ENCODE peak calls at places on chromosome 20, in ten cellular contexts. A is GM12865, U is MM.1S, F is coronary artery, M is fibroblast of mammary gland, Y is Caco-2, W is dorsolateral prefrontal cortex, T is DND-41, V is spleen, E is pancreas. I is an unnamed sample.

GRCh38 chr20:36472656-36473071 is 68.7 kb upstream of the MYL9 start:
- DNase-seq in A (no peak), U (peak), F (no peak), M (no peak), Y (peak), W (no peak), T (no peak), V (peak), E (peak), I (no peak)

GRCh38 chr20:30513050-30513628 is 744.3 kb upstream of the DEFB115 start:
- DNase-seq in A (no peak), U (no peak), F (no peak), M (no peak), Y (no peak), W (no peak), T (no peak), V (no peak), E (no peak), I (peak)

GRCh38 chr20:40188319-40188718 is 500.7 kb downstream of the MAFB start:
- DNase-seq in A (no peak), U (no peak), F (no peak), M (no peak), Y (no peak), W (no peak), T (no peak), V (no peak), E (no peak), I (no peak)

GRCh38 chr20:31861346-31862156 is 8.8 kb downstream of the DUSP15 start:
- DNase-seq in A (peak), U (no peak), F (peak), M (no peak), Y (peak), W (no peak), T (peak), V (peak), E (peak), I (peak)

GRCh38 chr20:34302312-34302722 is 838 bp downstream of the AHCY start:
- DNase-seq in A (peak), U (peak), F (no peak), M (peak), Y (no peak), W (no peak), T (no peak), V (no peak), E (no peak), I (peak)

GRCh38 chr20:63025534-63026331 is 19.0 kb upstream of the BHLHE23 start:
- DNase-seq in A (no peak), U (no peak), F (no peak), M (peak), Y (no peak), W (peak), T (no peak), V (peak), E (no peak), I (peak)

GRCh38 chr20:48717095-48717958 is 110.5 kb downstream of the PREX1 start:
- DNase-seq in A (peak), U (no peak), F (no peak), M (no peak), Y (no peak), W (no peak), T (peak), V (no peak), E (no peak), I (no peak)

GRCh38 chr20:53447271-53447670 is 146.4 kb downstream of the ZNF217 start:
- DNase-seq in A (no peak), U (no peak), F (no peak), M (no peak), Y (no peak), W (no peak), T (no peak), V (no peak), E (no peak), I (no peak)

GRCh38 chr20:47703748-47704147 is 81.5 kb downstream of the SULF2 start:
- DNase-seq in A (no peak), U (no peak), F (no peak), M (peak), Y (no peak), W (no peak), T (no peak), V (no peak), E (no peak), I (peak)

GRCh38 chr20:52191436-52192295 is at the start of gene ZFP64:
- DNase-seq in A (peak), U (peak), F (peak), M (peak), Y (peak), W (peak), T (peak), V (peak), E (peak), I (peak)

GRCh38 chr20:17014217-17014616 is 212.6 kb upstream of the PCSK2 start:
- DNase-seq in A (no peak), U (no peak), F (no peak), M (no peak), Y (no peak), W (peak), T (no peak), V (no peak), E (no peak), I (no peak)

GRCh38 chr20:363319-364078 is 16.6 kb downstream of the NRSN2 start:
- DNase-seq in A (no peak), U (no peak), F (no peak), M (no peak), Y (no peak), W (no peak), T (no peak), V (no peak), E (no peak), I (no peak)

GRCh38 chr20:36004045-36004444 is 35.7 kb downstream of the CNBD2 start:
- DNase-seq in A (no peak), U (no peak), F (no peak), M (peak), Y (no peak), W (no peak), T (no peak), V (no peak), E (no peak), I (peak)

GRCh38 chr20:7090001-7090400 is 322.5 kb downstream of the BMP2 start:
- DNase-seq in A (no peak), U (no peak), F (no peak), M (no peak), Y (no peak), W (no peak), T (no peak), V (no peak), E (no peak), I (peak)

GRCh38 chr20:57464642-57465211 is 60.2 kb downstream of the CTCFL start:
- DNase-seq in A (peak), U (no peak), F (no peak), M (peak), Y (peak), W (no peak), T (no peak), V (peak), E (no peak), I (peak)
- TF ChIP-seq CTCF in A (peak), U (peak), F (no peak), M (no peak), Y (peak), W (no peak), T (peak), V (no peak), E (no peak), I (peak)

GRCh38 chr20:23588434-23589403 is 17.0 kb downstream of the CST9 start:
- DNase-seq in A (no peak), U (no peak), F (no peak), M (no peak), Y (no peak), W (no peak), T (no peak), V (no peak), E (no peak), I (no peak)
- H3K4me3 ChIP-seq in A (no peak), U (no peak), F (no peak), M (no peak), Y (peak), W (no peak), T (no peak), V (no peak), E (no peak), I (no peak)

DNA sequence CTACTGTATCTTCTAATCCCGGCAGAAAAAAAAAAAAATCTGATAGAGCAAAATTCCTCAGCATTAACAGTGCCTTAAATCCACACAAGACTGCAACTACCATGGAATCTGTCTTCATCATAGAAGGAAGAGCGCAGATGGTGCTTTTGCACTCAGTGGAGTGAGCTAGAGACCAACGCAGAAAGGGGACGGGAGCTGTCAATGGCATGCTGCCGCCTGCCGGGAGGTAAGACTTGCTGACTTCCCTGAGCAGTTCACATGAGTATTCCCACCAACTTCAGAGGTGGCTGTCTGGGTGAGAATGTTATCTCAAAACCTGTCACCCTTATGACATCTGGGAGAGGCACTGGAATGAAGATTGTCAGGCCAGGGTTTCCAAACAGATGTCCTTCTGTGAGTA is 35.6 kb downstream of the DZANK1 start:
- DNase-seq in A (no peak), U (no peak), F (no peak), M (no peak), Y (peak), W (no peak), T (no peak), V (no peak), E (no peak), I (no peak)
- TF ChIP-seq CTCF in A (no peak), U (no peak), F (no peak), M (no peak), Y (peak), W (no peak), T (no peak), V (no peak), E (no peak), I (no peak)

GRCh38 chr20:25248501-25249172 is 752 bp downstream of the PYGB start:
- DNase-seq in A (peak), U (peak), F (no peak), M (peak), Y (peak), W (peak), T (peak), V (no peak), E (peak), I (peak)

GRCh38 chr20:25250508-25250907 is 2.6 kb downstream of the PYGB start:
- DNase-seq in A (no peak), U (no peak), F (no peak), M (peak), Y (no peak), W (no peak), T (no peak), V (no peak), E (no peak), I (peak)

GRCh38 chr20:25247666-25248500 is at the start of gene PYGB:
- DNase-seq in A (peak), U (peak), F (no peak), M (peak), Y (peak), W (peak), T (peak), V (peak), E (peak), I (peak)

GRCh38 chr20:25251019-25251418 is 3.1 kb downstream of the PYGB start:
- DNase-seq in A (no peak), U (no peak), F (no peak), M (no peak), Y (no peak), W (no peak), T (no peak), V (no peak), E (no peak), I (no peak)

DNA sequence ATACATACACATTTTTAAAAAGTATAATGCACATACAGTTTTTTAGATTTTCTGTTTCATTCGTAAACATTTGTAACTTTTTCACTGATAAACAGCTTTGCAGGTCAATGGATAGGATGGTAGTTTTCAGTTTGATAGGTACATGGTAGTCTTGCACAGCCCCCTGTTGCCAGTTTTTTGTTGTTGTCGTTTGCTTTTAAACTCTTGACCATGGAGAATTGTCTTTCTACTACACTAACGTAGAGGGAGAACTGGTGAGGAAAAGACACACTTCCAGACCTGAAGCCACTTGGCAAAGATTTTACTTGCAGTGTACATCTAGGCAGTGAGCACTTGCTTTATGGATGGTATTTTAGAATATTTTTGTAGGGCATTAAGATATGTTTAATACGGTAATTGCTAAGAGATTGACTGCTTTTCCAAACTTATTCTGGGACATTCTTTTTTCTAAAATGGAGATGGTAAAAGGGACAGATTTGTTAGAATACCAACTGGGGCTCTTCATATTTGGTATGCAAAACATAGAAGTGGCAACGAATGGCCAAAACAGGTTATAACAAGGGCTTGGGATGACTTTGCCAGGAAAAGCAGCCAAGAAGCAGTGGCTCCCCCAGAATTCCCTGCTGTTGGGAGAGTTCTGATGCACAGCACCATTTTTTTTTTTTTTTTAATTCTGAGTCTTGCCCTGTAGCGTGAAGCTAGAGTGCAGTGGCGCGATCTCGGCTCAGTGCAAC is 1.5 kb downstream of the PYGB start:
- DNase-seq in A (no peak), U (no peak), F (no peak), M (peak), Y (no peak), W (no peak), T (no peak), V (no peak), E (no peak), I (peak)
- H3K4me3 ChIP-seq in A (peak), U (peak), F (peak), M (peak), Y (peak), W (peak), T (peak), V (peak), E (peak), I (peak)

DNA sequence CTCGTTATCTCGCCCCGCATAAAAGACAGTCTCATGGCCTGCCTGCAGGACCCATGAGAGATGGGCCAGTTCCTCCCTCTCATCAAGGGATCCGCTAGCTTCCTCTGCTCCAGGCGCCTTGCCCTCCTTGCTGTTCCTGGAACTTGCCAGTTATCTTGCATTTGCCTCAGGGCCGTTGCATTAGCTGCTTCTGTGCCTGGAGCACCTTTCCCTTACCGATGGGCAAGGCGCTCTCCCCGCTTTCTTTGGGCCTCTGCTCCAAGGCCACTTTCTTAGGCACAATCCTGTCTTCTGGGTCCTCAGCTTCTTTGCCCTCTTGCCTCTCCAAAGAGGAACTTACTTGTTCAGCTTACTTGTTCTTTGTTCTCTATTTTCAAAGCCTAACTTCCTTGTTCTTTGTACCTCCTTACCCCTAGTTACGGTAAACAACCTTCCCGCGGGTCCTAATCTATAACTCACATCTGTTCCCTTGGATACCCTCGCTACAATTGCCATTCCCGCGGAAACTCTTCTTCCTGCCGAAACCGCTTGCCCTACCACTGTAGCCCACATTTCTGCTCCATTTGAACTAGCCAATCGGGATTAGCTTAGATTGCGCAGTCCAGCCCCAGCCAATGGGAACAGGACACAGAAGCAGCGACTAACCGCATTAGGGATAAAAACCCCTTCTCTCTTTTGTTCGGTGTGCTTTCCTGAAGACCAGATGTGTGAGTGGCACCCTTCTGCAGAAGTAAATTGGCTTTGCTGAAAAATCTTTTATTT is 887 bp upstream of the NSFL1C start:
- DNase-seq in A (no peak), U (no peak), F (no peak), M (no peak), Y (no peak), W (peak), T (no peak), V (peak), E (peak), I (no peak)
- TF ChIP-seq CTCF in A (no peak), U (no peak), F (no peak), M (no peak), Y (no peak), W (no peak), T (no peak), V (no peak), E (no peak), I (no peak)

I was measured in choroid plexus epithelial cell.